ENCODE peak calls at places on chromosomes 6 and 20, in seven cellular contexts. One of them, this sample, is unnamed.

GRCh38 chr6:108407952-108408351 is 113.1 kb downstream of the AFG1L start:
- DNase-seq in SK-N-SH: no peak
- DNase-seq in OCI-LY7: no peak
- DNase-seq in heart right ventricle: no peak
- DNase-seq in MM.1S: no peak
- DNase-seq in CD8-positive, alpha-beta T cell: no peak
- DNase-seq in colonic mucosa: no peak
- DNase-seq in this sample: no peak

GRCh38 chr6:114049367-114049966 is 78.5 kb upstream of the HDAC2 start:
- DNase-seq in SK-N-SH: no peak
- DNase-seq in OCI-LY7: no peak
- DNase-seq in heart right ventricle: no peak
- DNase-seq in MM.1S: peak
- DNase-seq in CD8-positive, alpha-beta T cell: no peak
- DNase-seq in colonic mucosa: peak
- DNase-seq in this sample: no peak

GRCh38 chr6:135167617-135168016 is 13.5 kb upstream of the MYB start:
- DNase-seq in SK-N-SH: no peak
- DNase-seq in OCI-LY7: no peak
- DNase-seq in heart right ventricle: no peak
- DNase-seq in MM.1S: no peak
- DNase-seq in CD8-positive, alpha-beta T cell: no peak
- DNase-seq in colonic mucosa: no peak
- DNase-seq in this sample: no peak

GRCh38 chr20:38315290-38315966 is 11.5 kb downstream of the BPI start:
- DNase-seq in SK-N-SH: peak
- DNase-seq in OCI-LY7: no peak
- DNase-seq in heart right ventricle: no peak
- DNase-seq in MM.1S: no peak
- DNase-seq in CD8-positive, alpha-beta T cell: no peak
- DNase-seq in colonic mucosa: no peak
- DNase-seq in this sample: no peak

GRCh38 chr20:48802216-48802615 is 25.6 kb downstream of the PREX1 start:
- DNase-seq in SK-N-SH: no peak
- DNase-seq in OCI-LY7: no peak
- DNase-seq in heart right ventricle: no peak
- DNase-seq in MM.1S: no peak
- DNase-seq in CD8-positive, alpha-beta T cell: no peak
- DNase-seq in colonic mucosa: no peak
- DNase-seq in this sample: peak

GRCh38 chr6:17932362-17932852 is 55.0 kb downstream of the KIF13A start:
- DNase-seq in SK-N-SH: no peak
- DNase-seq in OCI-LY7: no peak
- DNase-seq in heart right ventricle: peak
- DNase-seq in MM.1S: no peak
- DNase-seq in CD8-positive, alpha-beta T cell: no peak
- DNase-seq in colonic mucosa: no peak
- DNase-seq in this sample: peak

GRCh38 chr20:38421915-38422314 is 13.2 kb downstream of the SNHG17 start:
- DNase-seq in SK-N-SH: no peak
- DNase-seq in OCI-LY7: no peak
- DNase-seq in heart right ventricle: no peak
- DNase-seq in MM.1S: no peak
- DNase-seq in CD8-positive, alpha-beta T cell: no peak
- DNase-seq in colonic mucosa: no peak
- DNase-seq in this sample: no peak

GRCh38 chr6:141202641-141203040 is 930.1 kb upstream of the GJE1 start:
- DNase-seq in SK-N-SH: no peak
- DNase-seq in OCI-LY7: no peak
- DNase-seq in heart right ventricle: no peak
- DNase-seq in MM.1S: no peak
- DNase-seq in CD8-positive, alpha-beta T cell: no peak
- DNase-seq in colonic mucosa: no peak
- DNase-seq in this sample: no peak

GRCh38 chr20:19935842-19936241 is 81.3 kb upstream of the NAA20 start:
- DNase-seq in SK-N-SH: no peak
- DNase-seq in OCI-LY7: no peak
- DNase-seq in heart right ventricle: no peak
- DNase-seq in MM.1S: no peak
- DNase-seq in CD8-positive, alpha-beta T cell: no peak
- DNase-seq in colonic mucosa: peak
- DNase-seq in this sample: no peak

GRCh38 chr20:56400001-56400640 is 7.7 kb downstream of the CSTF1 start:
- DNase-seq in SK-N-SH: peak
- DNase-seq in OCI-LY7: peak
- DNase-seq in heart right ventricle: peak
- DNase-seq in MM.1S: peak
- DNase-seq in CD8-positive, alpha-beta T cell: peak
- DNase-seq in colonic mucosa: peak
- DNase-seq in this sample: no peak

DNA sequence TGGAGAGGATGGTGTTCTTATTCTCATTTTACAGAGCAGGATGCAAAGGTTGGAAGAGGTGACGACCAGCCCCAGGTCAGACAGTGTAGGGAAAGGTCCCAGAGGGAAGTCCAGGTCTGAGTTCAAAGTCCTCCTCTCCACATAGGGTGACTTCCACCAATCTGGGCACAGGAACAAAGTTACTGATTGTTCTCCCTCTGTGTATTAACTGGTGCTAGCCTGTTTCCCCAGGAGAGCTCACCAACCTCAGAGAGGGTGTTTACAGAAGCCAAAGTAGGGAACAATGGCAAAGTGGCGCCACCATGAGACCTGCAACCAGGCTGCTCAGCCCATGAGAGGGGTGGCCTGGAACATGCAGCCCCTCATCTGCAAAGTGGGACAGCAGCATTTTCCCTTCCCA is 16.8 kb upstream of the SIRPB1 start:
- DNase-seq in SK-N-SH: no peak
- DNase-seq in OCI-LY7: no peak
- DNase-seq in heart right ventricle: no peak
- DNase-seq in MM.1S: no peak
- DNase-seq in CD8-positive, alpha-beta T cell: no peak
- DNase-seq in colonic mucosa: no peak
- DNase-seq in this sample: no peak
- TF ChIP-seq CTCF in SK-N-SH: no peak
- TF ChIP-seq CTCF in OCI-LY7: peak
- TF ChIP-seq CTCF in heart right ventricle: no peak
- TF ChIP-seq CTCF in MM.1S: no peak
- TF ChIP-seq CTCF in CD8-positive, alpha-beta T cell: no peak
- TF ChIP-seq CTCF in colonic mucosa: no peak
- TF ChIP-seq CTCF in this sample: no peak

GRCh38 chr6:19757036-19757435 is 80.1 kb upstream of the ID4 start:
- DNase-seq in SK-N-SH: no peak
- DNase-seq in OCI-LY7: no peak
- DNase-seq in heart right ventricle: no peak
- DNase-seq in MM.1S: no peak
- DNase-seq in CD8-positive, alpha-beta T cell: no peak
- DNase-seq in colonic mucosa: no peak
- DNase-seq in this sample: no peak

GRCh38 chr6:19759117-19759880 is 77.9 kb upstream of the ID4 start:
- DNase-seq in SK-N-SH: no peak
- DNase-seq in OCI-LY7: no peak
- DNase-seq in heart right ventricle: no peak
- DNase-seq in MM.1S: no peak
- DNase-seq in CD8-positive, alpha-beta T cell: no peak
- DNase-seq in colonic mucosa: no peak
- DNase-seq in this sample: no peak

DNA sequence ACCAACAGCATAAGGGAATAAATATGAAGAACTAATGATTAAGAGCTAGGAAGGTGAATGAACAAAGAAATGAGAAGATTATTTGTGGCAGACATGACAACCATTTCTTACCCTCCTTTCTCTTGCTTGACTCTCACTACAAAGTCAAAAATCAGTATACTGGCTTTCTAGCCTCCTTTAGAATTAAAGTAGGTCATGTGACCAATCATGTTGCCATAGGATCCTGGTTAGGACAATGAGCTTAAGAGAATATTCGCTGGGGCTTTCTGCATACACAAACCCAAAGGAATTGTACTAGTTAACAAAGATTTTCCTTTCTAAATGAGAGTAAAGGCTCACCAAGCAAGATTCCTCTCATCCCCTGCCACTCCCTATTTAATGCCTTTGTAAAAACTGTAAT is 76.1 kb upstream of the ID4 start:
- DNase-seq in SK-N-SH: no peak
- DNase-seq in OCI-LY7: no peak
- DNase-seq in heart right ventricle: no peak
- DNase-seq in MM.1S: no peak
- DNase-seq in CD8-positive, alpha-beta T cell: no peak
- DNase-seq in colonic mucosa: no peak
- DNase-seq in this sample: no peak
- TF ChIP-seq CTCF in SK-N-SH: no peak
- TF ChIP-seq CTCF in OCI-LY7: no peak
- TF ChIP-seq CTCF in heart right ventricle: no peak
- TF ChIP-seq CTCF in MM.1S: no peak
- TF ChIP-seq CTCF in CD8-positive, alpha-beta T cell: no peak
- TF ChIP-seq CTCF in colonic mucosa: no peak
- TF ChIP-seq CTCF in this sample: no peak

DNA sequence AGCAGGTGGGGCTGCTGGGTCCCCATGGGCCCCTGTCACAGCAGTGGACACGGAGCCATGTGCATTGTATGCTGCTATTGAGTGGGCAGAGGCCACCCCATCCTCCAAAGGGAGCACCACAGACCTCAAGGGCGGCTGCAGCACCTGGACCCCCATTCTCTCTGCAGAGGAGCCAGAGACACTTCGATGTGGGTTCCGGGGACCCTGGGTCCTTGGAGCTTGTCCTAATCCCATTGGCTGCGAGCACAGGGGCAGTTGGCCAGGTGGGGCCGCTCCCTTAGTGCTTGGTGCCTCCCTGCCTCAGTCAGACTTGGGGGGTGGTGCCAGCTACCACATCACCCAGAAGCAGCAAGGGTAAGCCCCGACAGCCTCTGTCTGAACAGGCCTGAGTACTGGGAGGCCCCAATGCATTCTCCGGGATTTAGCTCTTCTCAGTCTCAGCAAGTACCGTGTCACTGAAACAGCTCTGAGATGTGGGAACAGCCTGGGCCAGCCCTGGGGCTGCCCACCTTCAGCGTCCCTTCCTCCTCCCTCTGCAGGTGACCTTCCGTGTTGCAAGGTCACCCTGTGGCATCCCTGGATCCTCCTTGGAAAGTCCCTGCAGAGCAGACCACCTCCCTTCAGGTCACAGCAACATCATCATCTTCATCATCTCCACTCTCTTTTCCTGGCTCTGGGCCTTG is 73.9 kb downstream of the GINS1 start:
- DNase-seq in SK-N-SH: no peak
- DNase-seq in OCI-LY7: no peak
- DNase-seq in heart right ventricle: no peak
- DNase-seq in MM.1S: no peak
- DNase-seq in CD8-positive, alpha-beta T cell: no peak
- DNase-seq in colonic mucosa: no peak
- DNase-seq in this sample: no peak
- TF ChIP-seq CTCF in SK-N-SH: no peak
- TF ChIP-seq CTCF in OCI-LY7: no peak
- TF ChIP-seq CTCF in heart right ventricle: no peak
- TF ChIP-seq CTCF in MM.1S: no peak
- TF ChIP-seq CTCF in CD8-positive, alpha-beta T cell: no peak
- TF ChIP-seq CTCF in colonic mucosa: no peak
- TF ChIP-seq CTCF in this sample: no peak

DNA sequence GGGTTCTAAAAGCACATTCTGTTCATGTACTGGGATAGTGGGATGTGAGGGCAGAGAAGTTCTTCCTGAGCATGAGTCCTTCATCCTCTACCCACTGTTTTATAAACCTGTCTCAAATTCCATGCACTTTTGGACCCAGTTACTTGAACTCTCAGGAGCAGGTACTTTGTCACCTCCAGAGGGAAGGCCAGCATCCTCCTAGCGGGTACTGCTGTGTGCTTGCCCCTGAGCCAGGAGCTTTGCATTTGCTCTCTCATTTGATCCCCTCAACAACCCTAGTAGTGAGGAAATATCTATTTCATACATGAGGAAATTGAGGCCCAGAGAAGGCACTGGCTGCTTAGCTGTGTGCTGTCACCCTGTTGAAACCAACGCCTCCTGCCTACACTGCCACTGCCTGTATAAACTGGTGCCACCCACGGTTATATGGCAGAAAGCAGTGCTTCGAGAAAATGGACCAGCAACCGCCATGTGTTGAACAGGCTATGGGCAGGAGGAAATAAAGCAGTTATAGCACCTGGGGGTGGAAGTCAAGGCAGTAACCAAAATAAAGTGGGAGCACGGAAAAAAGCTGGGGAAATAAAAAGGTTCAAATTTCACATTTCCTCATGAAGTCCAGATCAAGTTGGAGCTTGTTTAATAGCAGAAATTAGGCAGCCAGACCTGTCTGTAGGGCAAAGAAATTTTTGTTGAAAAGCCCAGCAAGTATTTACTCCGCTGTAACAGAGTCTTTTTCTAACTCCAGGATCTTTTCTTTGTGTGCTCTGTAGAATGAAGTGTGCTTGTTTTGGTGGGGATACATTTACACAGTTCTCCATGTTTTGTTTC is 38.0 kb downstream of the KLHL31 start:
- DNase-seq in SK-N-SH: no peak
- DNase-seq in OCI-LY7: no peak
- DNase-seq in heart right ventricle: no peak
- DNase-seq in MM.1S: no peak
- DNase-seq in CD8-positive, alpha-beta T cell: no peak
- DNase-seq in colonic mucosa: no peak
- DNase-seq in this sample: no peak
- TF ChIP-seq CTCF in SK-N-SH: no peak
- TF ChIP-seq CTCF in OCI-LY7: no peak
- TF ChIP-seq CTCF in heart right ventricle: no peak
- TF ChIP-seq CTCF in MM.1S: no peak
- TF ChIP-seq CTCF in CD8-positive, alpha-beta T cell: no peak
- TF ChIP-seq CTCF in colonic mucosa: no peak
- TF ChIP-seq CTCF in this sample: no peak

DNA sequence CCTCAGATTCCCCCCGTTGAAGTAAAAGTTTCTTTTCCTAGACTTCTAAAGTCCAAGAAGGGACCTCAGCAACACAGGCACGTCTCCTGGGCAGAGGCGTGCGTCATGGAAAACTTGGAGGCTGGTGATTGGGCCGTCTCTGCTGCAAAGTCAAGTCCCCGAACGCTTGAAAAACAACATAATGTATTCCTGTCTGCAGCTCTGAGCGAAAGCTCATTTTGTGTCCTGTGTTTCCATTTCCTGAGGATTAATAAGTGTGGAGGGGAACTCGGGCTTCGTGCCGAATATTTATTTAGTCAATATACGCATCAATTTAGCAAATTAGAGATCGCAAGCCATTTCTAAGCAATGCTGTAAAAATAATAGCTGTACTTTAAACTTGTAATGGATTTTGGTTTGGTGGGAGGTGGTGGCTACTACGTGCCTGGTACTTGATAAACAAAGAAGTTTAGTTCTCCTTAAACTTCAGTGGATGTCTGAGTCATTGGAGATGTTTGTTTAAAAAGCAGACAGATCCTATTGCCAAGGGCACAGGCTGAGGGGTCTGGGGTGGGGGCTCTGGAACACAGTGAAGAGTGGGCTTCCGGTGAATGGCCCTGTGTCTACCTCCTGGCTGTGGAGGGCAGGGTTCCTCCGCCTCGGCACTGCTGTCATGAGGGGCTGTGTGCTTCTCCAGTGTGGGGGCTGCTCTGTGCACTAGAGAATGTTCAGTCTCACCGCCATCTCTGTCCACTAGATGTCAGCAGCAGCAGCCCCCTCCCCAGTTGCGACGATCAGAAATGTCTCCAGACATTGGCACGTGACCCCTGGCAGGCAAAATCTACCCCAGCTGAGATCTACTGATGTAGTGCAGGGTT is 21.8 kb downstream of the PCK1 start:
- DNase-seq in SK-N-SH: peak
- DNase-seq in OCI-LY7: peak
- DNase-seq in heart right ventricle: peak
- DNase-seq in MM.1S: no peak
- DNase-seq in CD8-positive, alpha-beta T cell: no peak
- DNase-seq in colonic mucosa: no peak
- DNase-seq in this sample: no peak
- TF ChIP-seq CTCF in SK-N-SH: peak
- TF ChIP-seq CTCF in OCI-LY7: peak
- TF ChIP-seq CTCF in heart right ventricle: peak
- TF ChIP-seq CTCF in MM.1S: peak
- TF ChIP-seq CTCF in CD8-positive, alpha-beta T cell: no peak
- TF ChIP-seq CTCF in colonic mucosa: no peak
- TF ChIP-seq CTCF in this sample: no peak